ENCODE peak calls at places on chromosomes 7 and 10, in seven cellular contexts. Q, O, L, V, J, H and Z are unnamed samples.

GRCh38 chr7:143299840-143300239 is 11.7 kb downstream of the CASP2 start:
- DNase-seq in Q (peak), O (no peak), L (no peak), V (peak), J (no peak), H (no peak), Z (no peak)

GRCh38 chr10:114923551-114923950 is 14.4 kb upstream of the TRUB1 start:
- DNase-seq in Q (no peak), O (no peak), L (no peak), V (no peak), J (no peak), H (no peak), Z (no peak)

GRCh38 chr7:24748521-24748920 is 8.7 kb downstream of the GSDME start:
- DNase-seq in Q (no peak), O (no peak), L (no peak), V (no peak), J (no peak), H (no peak), Z (no peak)

GRCh38 chr10:94963901-94964300 is 25.4 kb downstream of the CYP2C9 start:
- DNase-seq in Q (peak), O (peak), L (peak), V (no peak), J (peak), H (peak), Z (peak)

GRCh38 chr10:86918022-86918471 is 39.4 kb downstream of the MMRN2 start:
- DNase-seq in Q (peak), O (peak), L (no peak), V (no peak), J (no peak), H (no peak), Z (no peak)

GRCh38 chr10:95350212-95350829 is 59.5 kb upstream of the PDLIM1 start:
- DNase-seq in Q (peak), O (no peak), L (no peak), V (no peak), J (no peak), H (no peak), Z (no peak)

GRCh38 chr7:25624837-25625236 is 396.6 kb upstream of the NPVF start:
- DNase-seq in Q (no peak), O (no peak), L (no peak), V (no peak), J (no peak), H (no peak), Z (no peak)

GRCh38 chr7:47503283-47503682 is 78.6 kb downstream of the TNS3 start:
- DNase-seq in Q (peak), O (peak), L (no peak), V (no peak), J (no peak), H (no peak), Z (no peak)

GRCh38 chr10:78895469-78895868 is 173.3 kb upstream of the ZMIZ1 start:
- DNase-seq in Q (no peak), O (no peak), L (no peak), V (no peak), J (no peak), H (no peak), Z (no peak)

GRCh38 chr7:116687801-116688201 is 15.8 kb downstream of the MET start:
- DNase-seq in Q (peak), O (peak), L (no peak), V (no peak), J (no peak), H (no peak), Z (no peak)

GRCh38 chr10:72276013-72276387 is 2.3 kb downstream of the DDIT4 start:
- DNase-seq in Q (peak), O (peak), L (no peak), V (no peak), J (no peak), H (no peak), Z (no peak)

GRCh38 chr7:52696183-52696582 is 339.2 kb upstream of the POM121L12 start:
- DNase-seq in Q (no peak), O (no peak), L (no peak), V (no peak), J (peak), H (peak), Z (no peak)

GRCh38 chr10:133104972-133105495 is 17.3 kb downstream of the ADGRA1 start:
- DNase-seq in Q (no peak), O (no peak), L (no peak), V (no peak), J (no peak), H (no peak), Z (no peak)

GRCh38 chr7:31553636-31554035 is 39.7 kb downstream of the ITPRID1 start:
- DNase-seq in Q (no peak), O (no peak), L (no peak), V (no peak), J (no peak), H (peak), Z (no peak)

GRCh38 chr7:154302380-154302779 is 250.2 kb downstream of the DPP6 start:
- DNase-seq in Q (no peak), O (no peak), L (no peak), V (no peak), J (no peak), H (no peak), Z (no peak)

GRCh38 chr7:116180302-116180701 is 30.0 kb upstream of the TES start:
- DNase-seq in Q (peak), O (peak), L (no peak), V (no peak), J (peak), H (no peak), Z (peak)